ENCODE peak calls at places on chromosome 7, in nine cellular contexts. N is HFFc6, J is astrocyte of the spinal cord, D is AG08396, C is H9, Y is T-cell, B is midbrain, G is thoracic aorta, X is H54. Z is an unnamed sample.

GRCh38 chr7:133993547-133993946 is 133.6 kb upstream of the LRGUK start:
- DNase-seq in N (no peak), D (no peak), G (no peak), Y (no peak), J (no peak), B (no peak), C (no peak), X (no peak), Z (no peak)

GRCh38 chr7:36253699-36254098 is 100.6 kb downstream of the EEPD1 start:
- DNase-seq in D (no peak), N (no peak), G (no peak), J (no peak), B (no peak), C (no peak), X (no peak), Y (no peak), Z (no peak)

GRCh38 chr7:36116347-36117200 is 36.5 kb upstream of the EEPD1 start:
- DNase-seq in X (peak; percentile 39), D (no peak), J (peak; percentile 13), C (no peak), N (peak; percentile 15), B (no peak), Y (no peak), G (no peak), Z (no peak)

GRCh38 chr7:109694122-109694521 is 1124.4 kb downstream of the DNAJB9 start:
- DNase-seq in G (no peak), D (no peak), X (no peak), N (no peak), B (no peak), C (no peak), J (no peak), Y (no peak), Z (no peak)

GRCh38 chr7:153100691-153101237 is 341.2 kb downstream of the ACTR3B start:
- DNase-seq in C (no peak), J (no peak), B (no peak), Y (no peak), D (no peak), X (no peak), N (no peak), G (no peak), Z (no peak)

GRCh38 chr7:116717137-116717536 is 45.1 kb downstream of the MET start:
- DNase-seq in X (no peak), J (no peak), G (no peak), C (no peak), N (no peak), D (no peak), B (no peak), Y (no peak), Z (no peak)

GRCh38 chr7:95596183-95597135 is at the start of gene PDK4:
- DNase-seq in C (peak; percentile 84), D (peak; percentile 79), Y (no peak), G (peak; percentile 92), J (peak; percentile 55), B (peak; percentile 96), X (peak; percentile 54), N (peak; percentile 11), Z (no peak)

GRCh38 chr7:51366930-51367613 is 50.5 kb upstream of the COBL start:
- DNase-seq in D (peak; percentile 49), J (peak; percentile 44), N (peak; percentile 23), X (peak; percentile 59), B (peak; percentile 79), G (no peak), Y (no peak), C (peak; percentile 78), Z (peak; percentile 46)

GRCh38 chr7:1736469-1736817 is 66.4 kb downstream of the ELFN1 start:
- DNase-seq in Y (no peak), N (no peak), C (no peak), B (no peak), J (no peak), D (no peak), G (no peak), X (no peak), Z (no peak)

GRCh38 chr7:18468794-18469193 is 26.8 kb upstream of the HDAC9 start:
- DNase-seq in G (no peak), C (no peak), X (no peak), N (no peak), D (no peak), B (no peak), Y (no peak), J (no peak), Z (no peak)